ENCODE peak calls at places on chromosomes 4 and X, in ten cellular contexts. D, O, M, I, F, G, Q, R, Z and B are unnamed samples.

GRCh38 chr4:185425600-185426352 is at the start of gene UFSP2:
- DNase-seq in D (peak; percentile 87), O (peak; percentile 86), M (peak; percentile 93), I (peak; percentile 93), F (peak; percentile 89), G (peak; percentile 81), Q (peak; percentile 97), R (peak; percentile 84), Z (peak; percentile 94), B (peak; percentile 94)

GRCh38 chr4:118076958-118077766 is 42.9 kb downstream of the NDST3 start:
- DNase-seq in D (peak; percentile 46), O (no peak), M (peak; percentile 35), I (peak; percentile 15), F (peak; percentile 13), G (peak; percentile 45), Q (no peak), R (no peak), Z (no peak), B (peak; percentile 53)

GRCh38 chr4:91592125-91592524 is 711.6 kb upstream of the GRID2 start:
- DNase-seq in D (no peak), O (no peak), M (no peak), I (no peak), F (no peak), G (no peak), Q (no peak), R (no peak), Z (no peak), B (no peak)

GRCh38 chr4:155946486-155946885 is 7.2 kb downstream of the CTSO start:
- DNase-seq in D (no peak), O (no peak), M (peak; percentile 37), I (peak; percentile 56), F (no peak), G (peak; percentile 21), Q (no peak), R (no peak), Z (no peak), B (no peak)

GRCh38 chr4:158051401-158052235 is 121.2 kb downstream of the GASK1B start:
- DNase-seq in D (peak; percentile 97), O (no peak), M (peak; percentile 96), I (peak; percentile 90), F (peak; percentile 4), G (peak; percentile 93), Q (no peak), R (no peak), Z (no peak), B (no peak)

GRCh38 chr4:30600246-30600645 is 119.9 kb upstream of the PCDH7 start:
- DNase-seq in D (peak; percentile 73), O (no peak), M (peak; percentile 57), I (peak; percentile 61), F (peak; percentile 2), G (no peak), Q (no peak), R (no peak), Z (no peak), B (no peak)

GRCh38 chr4:51840791-51841190 is 2.2 kb upstream of the DCUN1D4 start:
- DNase-seq in D (no peak), O (no peak), M (no peak), I (no peak), F (no peak), G (no peak), Q (no peak), R (no peak), Z (no peak), B (no peak)

GRCh38 chr4:110631582-110632505 is 9.0 kb upstream of the PITX2 start:
- DNase-seq in D (peak; percentile 90), O (peak; percentile 71), M (peak; percentile 85), I (peak; percentile 85), F (peak; percentile 56), G (peak; percentile 61), Q (no peak), R (peak; percentile 71), Z (no peak), B (peak; percentile 75)

GRCh38 chrX:40834225-40834624 is 98.9 kb upstream of the MED14 start:
- DNase-seq in D (no peak), O (no peak), M (no peak), I (no peak), F (no peak), G (no peak), Q (no peak), R (no peak), Z (no peak), B (no peak)

GRCh38 chrX:118807151-118808017 is 16.2 kb upstream of the ZCCHC12 start:
- DNase-seq in D (peak; percentile 58), O (peak; percentile 49), M (peak; percentile 70), I (peak; percentile 42), F (peak; percentile 29), G (peak; percentile 6), Q (no peak), R (no peak), Z (no peak), B (peak; percentile 60)

GRCh38 chrX:107542500-107542899 is 85.8 kb upstream of the PRPS1 start:
- DNase-seq in D (peak; percentile 18), O (peak; percentile 14), M (peak; percentile 14), I (peak; percentile 27), F (peak; percentile 31), G (peak; percentile 11), Q (no peak), R (no peak), Z (no peak), B (peak; percentile 8)

GRCh38 chrX:107541244-107541643 is 87.1 kb upstream of the PRPS1 start:
- DNase-seq in D (peak; percentile 47), O (no peak), M (no peak), I (no peak), F (no peak), G (no peak), Q (no peak), R (no peak), Z (no peak), B (peak; percentile 1)

GRCh38 chrX:107537815-107538214 is 88.4 kb downstream of the FRMPD3 start:
- DNase-seq in D (peak; percentile 62), O (peak; percentile 17), M (peak; percentile 61), I (peak; percentile 40), F (peak; percentile 27), G (peak; percentile 32), Q (no peak), R (no peak), Z (no peak), B (peak; percentile 58)
- TF ChIP-seq CTCF in D (peak; percentile 61), O (no peak), M (peak; percentile 57), I (peak; percentile 50), F (peak; percentile 68), G (peak; percentile 69), Q (no peak), R (no peak), Z (peak; percentile 7), B (peak; percentile 46)

GRCh38 chr4:136316961-136317360 is 1215.3 kb downstream of the PCDH18 start:
- DNase-seq in D (no peak), O (no peak), M (no peak), I (no peak), F (no peak), G (no peak), Q (no peak), R (no peak), Z (no peak), B (no peak)
- H3K4me3 ChIP-seq in D (no peak overlapping the region), O (no peak overlapping the region), M (no peak overlapping the region), I (no peak overlapping the region), F (no peak overlapping the region), G (no peak overlapping the region), Q (no peak overlapping the region), R (no peak overlapping the region), Z (no peak overlapping the region), B (no peak overlapping the region)

DNA sequence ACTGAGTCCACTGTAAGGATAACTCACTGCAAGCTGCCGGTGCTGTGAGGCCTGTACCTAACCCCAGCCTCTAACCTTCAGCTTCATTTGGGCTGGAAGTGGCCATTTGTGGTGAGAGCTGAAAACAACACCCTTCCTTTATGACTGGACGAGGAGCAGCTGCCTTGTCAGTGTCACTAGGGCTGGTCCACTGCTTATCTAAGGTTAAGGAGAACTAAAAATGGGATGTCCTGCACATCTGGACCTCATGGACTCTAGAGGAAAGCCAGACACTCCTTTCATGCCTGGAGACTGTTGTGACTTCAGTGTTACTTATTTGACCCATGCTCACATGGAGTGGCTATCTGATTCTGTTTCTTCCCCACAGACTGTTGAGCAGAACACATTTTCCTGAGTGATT is 139.9 kb downstream of the ZNF518B start:
- DNase-seq in D (no peak), O (no peak), M (no peak), I (no peak), F (no peak), G (no peak), Q (no peak), R (no peak), Z (no peak), B (no peak)
- TF ChIP-seq CTCF in D (no peak), O (no peak), M (no peak), I (no peak), F (no peak), G (no peak), Q (no peak), R (no peak), Z (no peak), B (no peak)

DNA sequence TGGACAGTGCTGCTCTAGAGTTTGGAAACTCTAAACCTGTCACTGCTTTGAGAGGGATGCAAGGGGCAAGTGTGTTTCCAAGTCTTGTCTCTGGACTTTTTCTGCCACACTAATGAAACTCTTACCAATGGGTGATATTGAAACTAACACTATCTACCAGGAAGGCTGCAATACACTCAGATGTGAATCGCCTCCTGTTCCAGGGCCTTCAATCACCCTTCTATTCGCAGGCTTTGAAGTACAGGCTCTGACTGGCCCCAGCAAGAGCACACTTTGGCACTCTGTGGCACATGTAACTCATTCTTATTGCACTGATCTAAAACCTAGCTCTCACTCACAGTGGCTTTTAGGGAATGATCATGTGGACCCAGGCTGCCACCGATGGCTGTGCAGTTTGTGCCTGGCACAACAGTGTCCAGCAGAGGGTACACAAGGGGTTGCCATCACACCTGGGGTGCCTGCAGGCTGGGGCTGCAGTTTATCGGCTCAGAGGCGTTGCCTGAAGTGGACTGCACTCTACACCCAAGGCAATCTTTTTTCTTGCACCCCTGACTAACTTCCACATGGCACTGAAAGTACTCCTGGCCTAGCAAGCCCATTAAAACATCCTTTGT is 210.8 kb downstream of the MGST2 start:
- DNase-seq in D (no peak), O (no peak), M (no peak), I (no peak), F (peak; percentile 21), G (no peak), Q (no peak), R (no peak), Z (no peak), B (no peak)
- H3K4me3 ChIP-seq in D (no peak overlapping the region), O (no peak overlapping the region), M (no peak overlapping the region), I (no peak overlapping the region), F (no peak overlapping the region), G (no peak overlapping the region), Q (no peak overlapping the region), R (no peak overlapping the region), Z (no peak overlapping the region), B (no peak overlapping the region)

GRCh38 chr4:171813195-171813955 is at the start of gene GALNTL6:
- DNase-seq in D (no peak), O (no peak), M (peak; percentile 3), I (peak; percentile 10), F (peak; percentile 6), G (no peak), Q (no peak), R (no peak), Z (no peak), B (peak; percentile 39)
- TF ChIP-seq CTCF in D (no peak), O (no peak), M (no peak), I (no peak), F (no peak), G (no peak), Q (no peak), R (no peak), Z (no peak), B (no peak)

GRCh38 chr4:173073939-173074500 is 94.6 kb upstream of the GALNT7 start:
- DNase-seq in D (no peak), O (no peak), M (no peak), I (no peak), F (no peak), G (no peak), Q (no peak), R (no peak), Z (no peak), B (no peak)
- H3K4me3 ChIP-seq in D (no peak overlapping the region), O (no peak overlapping the region), M (no peak overlapping the region), I (no peak overlapping the region), F (no peak overlapping the region), G (no peak overlapping the region), Q (no peak overlapping the region), R (no peak overlapping the region), Z (no peak overlapping the region), B (no peak overlapping the region)